ENCODE peak calls at places on chromosomes 2 and 18, in six cellular contexts. One of them, this sample, is unnamed.

GRCh38 chr18:63882333-63883141 is 5.0 kb upstream of the SERPINB2 start:
- DNase-seq in progenitor cell of endocrine pancreas: no peak
- DNase-seq in psoas muscle: no peak
- DNase-seq in activated CD8-positive, alpha-beta memory T cell treated with anti-CD3 and anti-CD28 coated beads, Interleukin-2, amount 50 U/mL, for 4 hours: no peak
- DNase-seq in OCI-M1: no peak
- DNase-seq in DMS53: no peak
- DNase-seq in this sample: peak

GRCh38 chr2:8980096-8980495 is 23.4 kb downstream of the MBOAT2 start:
- DNase-seq in psoas muscle: no peak
- DNase-seq in activated CD8-positive, alpha-beta memory T cell treated with anti-CD3 and anti-CD28 coated beads, Interleukin-2, amount 50 U/mL, for 4 hours: no peak
- DNase-seq in progenitor cell of endocrine pancreas: no peak
- DNase-seq in DMS53: no peak
- DNase-seq in OCI-M1: no peak
- DNase-seq in this sample: no peak

GRCh38 chr2:187057466-187057865 is 208.5 kb upstream of the ZSWIM2 start:
- DNase-seq in activated CD8-positive, alpha-beta memory T cell treated with anti-CD3 and anti-CD28 coated beads, Interleukin-2, amount 50 U/mL, for 4 hours: no peak
- DNase-seq in OCI-M1: no peak
- DNase-seq in progenitor cell of endocrine pancreas: no peak
- DNase-seq in DMS53: no peak
- DNase-seq in psoas muscle: no peak
- DNase-seq in this sample: no peak

GRCh38 chr18:35616664-35617423 is 35.3 kb downstream of the GALNT1 start:
- DNase-seq in psoas muscle: no peak
- DNase-seq in activated CD8-positive, alpha-beta memory T cell treated with anti-CD3 and anti-CD28 coated beads, Interleukin-2, amount 50 U/mL, for 4 hours: peak
- DNase-seq in DMS53: peak
- DNase-seq in OCI-M1: peak
- DNase-seq in progenitor cell of endocrine pancreas: no peak
- DNase-seq in this sample: peak

GRCh38 chr2:236496311-236496710 is 73.3 kb upstream of the ACKR3 start:
- DNase-seq in OCI-M1: no peak
- DNase-seq in DMS53: no peak
- DNase-seq in progenitor cell of endocrine pancreas: no peak
- DNase-seq in activated CD8-positive, alpha-beta memory T cell treated with anti-CD3 and anti-CD28 coated beads, Interleukin-2, amount 50 U/mL, for 4 hours: no peak
- DNase-seq in psoas muscle: no peak
- DNase-seq in this sample: no peak

GRCh38 chr2:27309651-27310050 is 1.4 kb upstream of the UCN start:
- DNase-seq in progenitor cell of endocrine pancreas: no peak
- DNase-seq in OCI-M1: no peak
- DNase-seq in DMS53: no peak
- DNase-seq in activated CD8-positive, alpha-beta memory T cell treated with anti-CD3 and anti-CD28 coated beads, Interleukin-2, amount 50 U/mL, for 4 hours: no peak
- DNase-seq in psoas muscle: no peak
- DNase-seq in this sample: no peak

GRCh38 chr2:12456293-12457151 is 260.2 kb upstream of the TRIB2 start:
- DNase-seq in OCI-M1: peak
- DNase-seq in activated CD8-positive, alpha-beta memory T cell treated with anti-CD3 and anti-CD28 coated beads, Interleukin-2, amount 50 U/mL, for 4 hours: peak
- DNase-seq in progenitor cell of endocrine pancreas: no peak
- DNase-seq in DMS53: peak
- DNase-seq in psoas muscle: peak
- DNase-seq in this sample: no peak

GRCh38 chr2:191051825-191052778 is 38.1 kb upstream of the STAT1 start:
- DNase-seq in psoas muscle: no peak
- DNase-seq in OCI-M1: peak
- DNase-seq in progenitor cell of endocrine pancreas: no peak
- DNase-seq in DMS53: peak
- DNase-seq in activated CD8-positive, alpha-beta memory T cell treated with anti-CD3 and anti-CD28 coated beads, Interleukin-2, amount 50 U/mL, for 4 hours: no peak
- DNase-seq in this sample: no peak

GRCh38 chr18:52670903-52671302 is 330.9 kb downstream of the DCC start:
- DNase-seq in activated CD8-positive, alpha-beta memory T cell treated with anti-CD3 and anti-CD28 coated beads, Interleukin-2, amount 50 U/mL, for 4 hours: no peak
- DNase-seq in psoas muscle: no peak
- DNase-seq in progenitor cell of endocrine pancreas: no peak
- DNase-seq in OCI-M1: peak
- DNase-seq in DMS53: peak
- DNase-seq in this sample: no peak

This sample was measured in glomerular endothelial cell.